ENCODE peak calls at places on chromosomes 11 and 22, in nine cellular contexts. Q is left lung, E is spleen, M is neuronal stem cell, O is stomach, W is tibial artery, R is astrocyte of the cerebellum, K is fibroblast of pulmonary artery, T is AG04450. L is an unnamed sample.

GRCh38 chr11:129959687-129960086 is 42.9 kb downstream of the PRDM10 start:
- DNase-seq in E (no peak), R (no peak), K (no peak), M (no peak), Q (no peak), T (no peak), O (no peak), W (no peak), L (no peak)

GRCh38 chr22:39349506-39349966 is 255 bp upstream of the SYNGR1 start:
- DNase-seq in R (no peak), E (peak), Q (no peak), T (no peak), W (no peak), K (no peak), M (peak), O (peak), L (no peak)

GRCh38 chr11:113884361-113884836 is 9.0 kb upstream of the USP28 start:
- DNase-seq in E (no peak), Q (no peak), W (no peak), R (no peak), K (peak), O (no peak), M (no peak), T (no peak), L (peak)

GRCh38 chr11:131668867-131669780 is 298.7 kb downstream of the NTM start:
- DNase-seq in E (no peak), T (no peak), O (peak), R (no peak), Q (no peak), W (no peak), K (peak), M (peak), L (peak)

GRCh38 chr22:22201185-22201924 is 43.2 kb upstream of the VPREB1 start:
- DNase-seq in Q (no peak), M (peak), O (peak), K (peak), W (no peak), T (peak), R (no peak), E (peak), L (peak)

GRCh38 chr22:17774206-17774927 is at the start of gene BID:
- DNase-seq in W (no peak), T (no peak), E (peak), R (no peak), M (no peak), O (peak), Q (peak), K (no peak), L (peak)

GRCh38 chr11:28241760-28242159 is 133.6 kb downstream of the METTL15 start:
- DNase-seq in R (no peak), T (no peak), M (no peak), Q (no peak), E (no peak), W (no peak), K (no peak), O (no peak), L (no peak)

GRCh38 chr11:100841711-100842407 is 154.8 kb downstream of the ARHGAP42 start:
- DNase-seq in M (no peak), T (no peak), Q (no peak), K (no peak), W (no peak), O (no peak), R (no peak), E (no peak), L (no peak)

GRCh38 chr22:22702159-22702873 is 57.9 kb downstream of the GGTLC2 start:
- DNase-seq in Q (no peak), W (no peak), T (no peak), K (no peak), R (no peak), E (no peak), M (no peak), O (no peak), L (peak)

GRCh38 chr22:42719656-42720262 is 911 bp downstream of the A4GALT start:
- DNase-seq in R (no peak), O (no peak), M (no peak), K (no peak), E (no peak), T (no peak), Q (no peak), W (no peak), L (peak)

GRCh38 chr22:49151256-49152131 is 676.2 kb downstream of the BRD1 start:
- DNase-seq in R (no peak), K (no peak), Q (peak), T (no peak), E (peak), W (no peak), M (no peak), O (no peak), L (no peak)

GRCh38 chr11:44634401-44635281 is 69.2 kb downstream of the CD82 start:
- DNase-seq in K (peak), W (peak), T (peak), R (peak), O (peak), M (peak), E (peak), Q (no peak), L (peak)

GRCh38 chr11:73185680-73186293 is 32.3 kb upstream of the P2RY2 start:
- DNase-seq in T (peak), O (peak), M (no peak), R (no peak), Q (peak), W (peak), E (no peak), K (peak), L (peak)

GRCh38 chr11:131579932-131580387 is 209.5 kb downstream of the NTM start:
- DNase-seq in O (no peak), Q (no peak), E (no peak), K (peak), R (peak), M (peak), T (no peak), W (no peak), L (peak)

GRCh38 chr11:107731911-107732310 is 20.1 kb upstream of the SLN start:
- DNase-seq in M (no peak), R (no peak), T (no peak), O (no peak), K (no peak), W (no peak), Q (no peak), E (no peak), L (no peak)

GRCh38 chr11:83004855-83005556 is 66.7 kb downstream of the RAB30 start:
- DNase-seq in Q (no peak), M (no peak), W (no peak), T (no peak), E (no peak), R (no peak), K (no peak), O (no peak), L (peak)

GRCh38 chr11:14974723-14975587 is 2.8 kb upstream of the CALCA start:
- DNase-seq in T (no peak), M (peak), E (peak), K (peak), R (no peak), Q (peak), W (no peak), O (peak), L (peak)

GRCh38 chr11:14971865-14972580 is at the start of gene CALCA:
- DNase-seq in M (no peak), T (no peak), Q (peak), R (no peak), W (no peak), K (no peak), O (no peak), E (no peak), L (no peak)

GRCh38 chr11:14974021-14974698 is 2.0 kb upstream of the CALCA start:
- DNase-seq in K (no peak), T (no peak), M (peak), R (no peak), Q (peak), E (no peak), W (no peak), O (no peak), L (no peak)

GRCh38 chr11:14972581-14973490 is 685 bp upstream of the CALCA start:
- DNase-seq in M (no peak), K (no peak), R (no peak), Q (peak), O (no peak), T (no peak), E (no peak), W (no peak), L (no peak)

GRCh38 chr11:14973621-14974020 is 1.5 kb upstream of the CALCA start:
- DNase-seq in W (no peak), O (no peak), K (no peak), T (no peak), Q (peak), M (peak), E (peak), R (no peak), L (peak)
- H3K4me3 ChIP-seq in W (peak), O (peak), K (no peak), T (no peak), Q (no peak), M (peak), E (peak), R (peak), L (no peak)

GRCh38 chr11:57321388-57321995 is 3.3 kb downstream of the TNKS1BP1 start:
- DNase-seq in W (no peak), K (no peak), E (no peak), R (no peak), O (peak), M (no peak), T (no peak), Q (no peak), L (peak)
- H3K4me3 ChIP-seq in W (peak), K (peak), E (no peak), R (peak), O (peak), M (no peak), T (peak), Q (peak), L (peak)

DNA sequence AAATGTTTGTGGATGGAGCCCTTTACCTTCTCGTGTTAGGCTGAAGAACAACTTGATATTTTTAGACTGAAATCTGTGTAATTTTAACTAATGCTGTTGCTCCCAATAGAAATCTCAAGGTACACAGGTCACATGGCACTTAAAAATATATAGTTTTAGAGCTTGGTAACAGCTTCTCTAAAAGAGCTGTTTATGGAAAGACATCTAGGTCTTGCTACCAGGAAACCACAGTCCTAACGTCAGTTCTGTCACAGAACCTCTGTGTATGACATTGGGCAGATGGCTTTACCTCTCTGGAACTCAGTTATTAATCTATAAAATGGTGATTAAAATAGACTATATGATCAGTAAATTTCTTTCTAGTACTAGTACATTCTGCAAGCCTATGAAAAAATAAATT is 35.4 kb downstream of the PAK1 start:
- DNase-seq in R (no peak), K (no peak), W (no peak), M (no peak), E (no peak), T (no peak), O (no peak), Q (no peak), L (no peak)
- H3K4me3 ChIP-seq in R (no peak), K (no peak), W (no peak), M (no peak), E (no peak), T (no peak), O (no peak), Q (no peak), L (no peak)

GRCh38 chr11:75429902-75430691 is 2.9 kb downstream of the KLHL35 start:
- DNase-seq in E (peak), K (peak), Q (peak), M (no peak), O (peak), W (peak), T (no peak), R (peak), L (peak)
- H3K4me3 ChIP-seq in E (peak), K (peak), Q (peak), M (peak), O (peak), W (peak), T (peak), R (peak), L (peak)

DNA sequence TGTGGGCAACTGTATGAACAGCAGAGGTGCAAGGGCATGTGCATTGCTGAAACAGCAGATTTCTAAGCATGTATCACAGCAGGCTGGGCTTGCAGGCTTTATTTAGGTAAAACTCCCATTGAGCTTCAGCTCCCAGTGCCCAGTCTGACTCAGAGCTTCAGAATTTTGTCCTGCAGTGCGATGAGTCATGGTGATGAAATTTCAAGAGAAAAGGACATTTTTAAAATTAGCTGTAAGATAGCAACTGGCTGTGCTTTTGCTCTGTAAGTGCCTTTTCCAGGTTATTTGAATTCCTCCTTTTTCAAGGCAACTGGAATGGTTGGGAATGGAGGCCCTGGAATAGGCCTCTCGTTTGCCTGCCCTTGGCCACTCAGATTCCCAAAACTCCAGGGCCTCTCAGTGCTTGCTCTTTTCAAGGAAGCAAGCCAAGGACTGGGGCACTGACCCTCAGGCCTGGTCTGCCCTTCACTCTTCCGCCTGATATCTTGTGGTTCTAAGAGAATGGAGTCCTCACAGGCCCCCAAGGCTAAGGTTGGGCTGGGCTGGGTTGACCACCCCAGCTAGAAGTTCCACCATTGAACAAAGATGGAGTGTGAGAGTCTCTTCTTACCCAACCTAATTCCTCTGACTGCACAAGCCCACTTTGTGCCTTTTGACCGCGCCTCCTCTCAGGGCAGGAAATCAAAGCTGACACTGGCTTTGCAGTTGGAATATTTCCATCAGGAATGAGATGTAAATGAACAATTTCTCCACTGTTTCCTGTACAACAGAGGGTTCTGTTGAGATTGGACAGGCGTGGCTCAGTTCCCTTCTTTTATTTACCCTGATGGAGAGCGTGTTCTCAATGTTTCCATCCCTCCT is 59.5 kb upstream of the PRSS23 start:
- DNase-seq in E (no peak), W (peak), T (peak), Q (no peak), K (peak), R (peak), O (no peak), M (peak), L (peak)
- H3K4me3 ChIP-seq in E (no peak), W (no peak), T (no peak), Q (no peak), K (no peak), R (no peak), O (no peak), M (no peak), L (no peak)

GRCh38 chr22:36374603-36375024 is 13.2 kb downstream of the MYH9 start:
- DNase-seq in W (no peak), E (no peak), O (peak), T (no peak), M (no peak), Q (no peak), K (peak), R (no peak), L (peak)
- H3K4me3 ChIP-seq in W (no peak), E (no peak), O (no peak), T (no peak), M (no peak), Q (no peak), K (no peak), R (no peak), L (no peak)

GRCh38 chr22:26983311-26983710 is 325.9 kb downstream of the MIAT start:
- DNase-seq in Q (no peak), R (no peak), W (no peak), O (no peak), M (no peak), K (no peak), T (no peak), E (no peak), L (peak)

GRCh38 chr22:26985217-26985616 is 327.8 kb downstream of the MIAT start:
- DNase-seq in M (no peak), Q (no peak), T (no peak), R (no peak), K (no peak), W (no peak), O (no peak), E (no peak), L (no peak)

GRCh38 chr22:26990503-26991189 is 333.3 kb downstream of the MIAT start:
- DNase-seq in E (no peak), R (no peak), O (no peak), M (no peak), K (no peak), W (no peak), Q (no peak), T (no peak), L (no peak)

GRCh38 chr22:26986884-26987283 is 329.5 kb downstream of the MIAT start:
- DNase-seq in K (no peak), O (no peak), Q (no peak), W (no peak), R (no peak), T (no peak), E (no peak), M (no peak), L (no peak)

GRCh38 chr22:26986051-26986881 is 328.9 kb downstream of the MIAT start:
- DNase-seq in O (no peak), R (no peak), T (no peak), K (no peak), W (no peak), E (no peak), M (no peak), Q (no peak), L (no peak)
- H3K4me3 ChIP-seq in O (no peak), R (no peak), T (no peak), K (no peak), W (no peak), E (no peak), M (no peak), Q (no peak), L (no peak)

GRCh38 chr22:46854125-46854870 is 91.8 kb downstream of the TBC1D22A start:
- DNase-seq in M (no peak), O (no peak), W (peak), E (no peak), Q (no peak), K (peak), T (no peak), R (no peak), L (no peak)
- H3K4me3 ChIP-seq in M (no peak), O (no peak), W (no peak), E (no peak), Q (no peak), K (no peak), T (no peak), R (no peak), L (no peak)

DNA sequence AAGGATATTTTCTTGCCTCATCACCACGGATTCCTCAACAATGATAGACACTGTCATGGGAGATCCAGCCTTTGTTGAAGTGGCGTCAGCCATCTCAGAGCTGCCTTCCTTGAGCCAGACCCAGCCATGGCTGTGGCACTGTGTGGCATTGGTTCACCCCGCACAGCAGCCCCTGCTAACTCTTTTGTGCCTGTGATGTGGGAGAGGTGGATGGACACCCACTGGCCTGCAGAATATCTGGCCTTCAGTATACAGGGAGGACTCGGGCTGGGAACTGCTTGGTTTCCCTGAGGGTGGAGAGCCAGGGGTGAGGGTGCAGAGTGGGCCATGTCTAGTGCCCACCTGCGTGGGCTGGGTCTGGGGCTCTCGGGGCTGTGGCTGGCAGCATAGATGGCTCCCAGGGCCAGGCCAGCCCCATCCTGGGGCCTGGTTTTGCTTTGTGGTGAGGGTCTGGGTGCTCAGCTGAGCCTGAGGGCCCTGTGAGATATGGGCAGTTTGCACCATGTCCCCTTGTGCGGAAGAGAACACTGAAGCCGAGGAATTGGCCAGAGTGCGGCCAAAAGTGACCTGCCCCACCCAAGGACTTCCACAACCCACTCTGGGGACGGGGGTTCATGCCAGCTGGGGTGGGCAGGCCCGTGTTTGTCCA is 6.2 kb downstream of the CLDN5 start:
- DNase-seq in T (no peak), O (no peak), R (no peak), Q (no peak), M (no peak), K (no peak), E (no peak), W (no peak), L (no peak)
- H3K4me3 ChIP-seq in T (no peak), O (no peak), R (no peak), Q (no peak), M (no peak), K (no peak), E (no peak), W (no peak), L (no peak)

L was measured in epithelial cell of esophagus.